ENCODE peak calls at places on chromosomes 11 and 22, in four cellular contexts. N, R, M and Z are unnamed samples.

GRCh38 chr11:30811226-30811625 is 225.1 kb upstream of the MPPED2 start:
- DNase-seq in N (no peak), R (no peak), M (no peak), Z (no peak)

GRCh38 chr11:119340335-119341221 is at the start of gene C1QTNF5:
- DNase-seq in N (peak; percentile 52), R (no peak), M (peak; percentile 57), Z (peak; percentile 79)

GRCh38 chr11:114799524-114799923 is 121.2 kb downstream of the NXPE2 start:
- DNase-seq in N (peak; percentile 71), R (no peak), M (no peak), Z (peak; percentile 64)

GRCh38 chr11:86571273-86571948 is 101.0 kb downstream of the ME3 start:
- DNase-seq in N (peak; percentile 91), R (no peak), M (no peak), Z (peak; percentile 97)

GRCh38 chr22:50530280-50530856 is 556 bp upstream of the TYMP start:
- DNase-seq in N (peak; percentile 41), R (peak; percentile 43), M (peak; percentile 44), Z (peak; percentile 68)

GRCh38 chr11:105665281-105665680 is 55.4 kb downstream of the GRIA4 start:
- DNase-seq in N (no peak), R (no peak), M (no peak), Z (no peak)

GRCh38 chr11:69166186-69167115 is 10.7 kb downstream of the SMIM38 start:
- DNase-seq in N (peak; percentile 66), R (peak; percentile 91), M (peak; percentile 93), Z (peak; percentile 83)

GRCh38 chr11:122202951-122203456 is 87.0 kb upstream of the BLID start:
- DNase-seq in N (peak; percentile 81), R (peak; percentile 46), M (peak; percentile 71), Z (peak; percentile 92)

GRCh38 chr11:72581067-72581466 is 93.2 kb downstream of the PDE2A start:
- DNase-seq in N (no peak), R (no peak), M (no peak), Z (peak; percentile 27)

GRCh38 chr22:38796262-38796957 is 2.5 kb upstream of the DNAL4 start:
- DNase-seq in N (no peak), R (no peak), M (no peak), Z (no peak)

GRCh38 chr11:61150656-61151544 is 10.3 kb downstream of the VPS37C start:
- DNase-seq in N (no peak), R (no peak), M (no peak), Z (no peak)

GRCh38 chr11:61151545-61152252 is 9.5 kb downstream of the VPS37C start:
- DNase-seq in N (no peak), R (no peak), M (no peak), Z (no peak)

GRCh38 chr11:61153593-61154090 is 7.6 kb downstream of the VPS37C start:
- DNase-seq in N (no peak), R (no peak), M (no peak), Z (no peak)

GRCh38 chr11:61154528-61154927 is 6.7 kb downstream of the VPS37C start:
- DNase-seq in N (no peak), R (no peak), M (no peak), Z (no peak)

GRCh38 chr11:61152816-61153592 is 8.2 kb downstream of the VPS37C start:
- DNase-seq in N (no peak), R (no peak), M (peak; percentile 70), Z (no peak)
- H3K9ac ChIP-seq in N (no peak overlapping the region), R (no peak overlapping the region), M (peak overlapping the region; percentile 79), Z (no peak overlapping the region)

GRCh38 chr22:46109474-46110003 is 40.8 kb upstream of the PPARA start:
- DNase-seq in N (no peak), R (no peak), M (no peak), Z (no peak)
- H3K4me1 ChIP-seq in N (no peaks in the 10 kb centered on the region), R (no peaks in the 10 kb centered on the region), M (peaks cover 40% of the 10 kb centered on the region), Z (no peaks in the 10 kb centered on the region)

GRCh38 chr22:37641251-37641949 is 1.9 kb downstream of the SH3BP1 start:
- DNase-seq in N (no peak), R (no peak), M (no peak), Z (no peak)

GRCh38 chr22:37638351-37639069 is 959 bp upstream of the SH3BP1 start:
- DNase-seq in N (peak; percentile 45), R (peak; percentile 76), M (no peak), Z (peak; percentile 77)

GRCh38 chr22:37639771-37640590 is 512 bp downstream of the SH3BP1 start:
- DNase-seq in N (peak; percentile 58), R (no peak), M (no peak), Z (peak; percentile 77)

GRCh38 chr22:37639070-37639760 is at the start of gene SH3BP1:
- DNase-seq in N (peak; percentile 88), R (peak; percentile 52), M (no peak), Z (peak; percentile 89)

DNA sequence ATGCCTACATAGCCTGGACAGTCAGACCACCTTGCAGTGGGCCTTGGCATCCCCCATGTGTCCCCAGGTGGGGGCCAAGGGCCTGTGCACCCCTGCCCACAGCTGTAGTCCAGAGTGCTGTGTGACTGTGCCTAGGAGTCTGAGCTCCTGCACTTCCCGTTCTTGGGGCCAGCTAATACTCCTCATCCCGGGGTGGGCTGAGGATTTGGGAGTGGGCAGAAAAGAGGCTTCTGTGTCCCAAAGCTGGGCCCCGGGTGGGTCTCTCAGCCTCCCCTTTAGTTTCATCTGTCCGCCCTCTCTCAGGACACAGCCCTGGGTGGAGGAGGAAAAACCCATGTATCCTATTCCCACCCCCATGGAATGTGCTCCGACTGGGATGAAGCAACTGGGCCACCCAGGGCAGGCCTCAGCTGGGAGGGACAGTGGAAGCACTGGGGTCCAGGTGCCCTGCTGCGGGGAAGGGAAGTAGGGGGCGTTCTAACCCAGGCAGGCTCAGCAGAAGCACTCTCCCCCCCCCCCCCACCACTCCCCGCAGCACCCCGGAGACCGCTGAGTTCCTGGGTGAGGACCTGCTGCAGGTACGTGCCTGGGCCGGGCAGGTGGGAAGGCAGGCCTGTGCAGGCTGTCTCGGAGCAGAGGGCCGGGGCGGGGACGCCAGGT is 1.3 kb downstream of the SH3BP1 start:
- DNase-seq in N (no peak), R (no peak), M (no peak), Z (no peak)
- H3K27ac ChIP-seq in N (no peak overlapping the region), R (no peak overlapping the region), M (peak overlapping the region; percentile 14), Z (no peak overlapping the region)

GRCh38 chr11:2866178-2866577 is 19.4 kb downstream of the CDKN1C start:
- DNase-seq in N (no peak), R (no peak), M (no peak), Z (no peak)
- H3K9ac ChIP-seq in N (no peak overlapping the region), R (no peak overlapping the region), M (no peak overlapping the region), Z (no peak overlapping the region)